ENCODE peak calls at places on chromosomes 13 and 19, in seven cellular contexts. C, R, B, N, D, T and H are unnamed samples.

GRCh38 chr13:98576215-98576945 is 527 bp downstream of the STK24 start:
- DNase-seq in C (peak; percentile 48), T (peak; percentile 62), D (peak; percentile 50), R (no peak), N (peak; percentile 52), B (peak; percentile 49), H (no peak)

GRCh38 chr13:26718146-26718545 is 42.4 kb downstream of the GPR12 start:
- DNase-seq in B (no peak), D (no peak), N (no peak), C (no peak), T (no peak), R (no peak), H (no peak)

GRCh38 chr13:95556981-95557380 is 4.5 kb downstream of the CLDN10 start:
- DNase-seq in D (no peak), R (no peak), T (no peak), B (no peak), N (no peak), C (no peak), H (no peak)

GRCh38 chr13:46369506-46370268 is 17.4 kb downstream of the RUBCNL start:
- DNase-seq in N (no peak), D (no peak), R (no peak), T (no peak), C (peak; percentile 95), B (no peak), H (peak; percentile 56)

GRCh38 chr13:112629161-112629560 is 41.2 kb upstream of the TUBGCP3 start:
- DNase-seq in R (no peak), B (no peak), C (no peak), T (no peak), N (no peak), D (no peak), H (no peak)

GRCh38 chr13:77168232-77168631 is 141.3 kb upstream of the FBXL3 start:
- DNase-seq in B (no peak), N (no peak), T (no peak), R (no peak), C (no peak), D (no peak), H (peak; percentile 69)

GRCh38 chr19:3723883-3724282 is 15.7 kb downstream of the TJP3 start:
- DNase-seq in C (no peak), B (no peak), N (no peak), R (no peak), D (no peak), T (peak; percentile 85), H (no peak)

GRCh38 chr19:3474015-3474414 is 6.3 kb downstream of the SMIM24 start:
- DNase-seq in N (no peak), C (no peak), B (no peak), T (no peak), D (no peak), R (no peak), H (no peak)

GRCh38 chr19:7871530-7872305 is 2.5 kb downstream of the PRR36 start:
- DNase-seq in R (peak; percentile 73), D (peak; percentile 97), B (peak; percentile 82), T (peak; percentile 99), N (peak; percentile 92), C (peak; percentile 94), H (no peak)

GRCh38 chr13:38883783-38884182 is 106.8 kb downstream of the STOML3 start:
- DNase-seq in T (peak; percentile 18), D (no peak), B (no peak), R (no peak), C (no peak), N (no peak), H (no peak)

GRCh38 chr13:97307882-97308624 is 85.9 kb downstream of the MBNL2 start:
- DNase-seq in T (peak; percentile 50), C (peak; percentile 94), N (peak; percentile 85), B (no peak), D (no peak), R (no peak), H (peak; percentile 66)

GRCh38 chr19:16319466-16319865 is 5.2 kb upstream of the KLF2 start:
- DNase-seq in N (no peak), R (no peak), C (no peak), D (no peak), T (no peak), B (no peak), H (no peak)

GRCh38 chr13:58620171-58620570 is 988.6 kb downstream of the PCDH17 start:
- DNase-seq in B (no peak), D (no peak), R (no peak), C (no peak), T (peak; percentile 28), N (no peak), H (no peak)

GRCh38 chr19:45515081-45515624 is 7.9 kb downstream of the VASP start:
- DNase-seq in D (peak; percentile 66), B (no peak), R (peak; percentile 44), T (no peak), C (no peak), N (no peak), H (no peak)

GRCh38 chr13:79662882-79663281 is 181.9 kb downstream of the NDFIP2 start:
- DNase-seq in N (peak; percentile 31), R (no peak), D (peak; percentile 32), B (no peak), T (no peak), C (peak; percentile 6), H (no peak)

GRCh38 chr19:42328854-42329253 is 3.4 kb downstream of the MEGF8 start:
- DNase-seq in B (no peak), C (no peak), N (no peak), D (no peak), T (no peak), R (no peak), H (no peak)

GRCh38 chr19:45258862-45259261 is 7.8 kb downstream of the MARK4 start:
- DNase-seq in B (no peak), D (no peak), N (no peak), C (no peak), T (no peak), R (no peak), H (no peak)

GRCh38 chr13:45859682-45860081 is 8.1 kb upstream of the SIAH3 start:
- DNase-seq in B (no peak), D (no peak), T (peak; percentile 55), N (no peak), R (no peak), C (no peak), H (no peak)

GRCh38 chr13:35727881-35728280 is 251.4 kb upstream of the MAB21L1 start:
- DNase-seq in T (no peak), D (no peak), C (no peak), R (no peak), B (no peak), N (no peak), H (peak; percentile 23)

GRCh38 chr19:41998246-41999020 is 4.4 kb upstream of the ATP1A3 start:
- DNase-seq in C (peak; percentile 43), T (peak; percentile 92), B (peak; percentile 56), D (peak; percentile 22), R (no peak), N (peak; percentile 55), H (no peak)

GRCh38 chr19:5445667-5446066 is 9.6 kb upstream of the ZNRF4 start:
- DNase-seq in B (no peak), N (peak; percentile 29), C (peak; percentile 32), R (no peak), T (no peak), D (peak; percentile 14), H (peak; percentile 26)

GRCh38 chr13:69796256-69796655 is 311.4 kb upstream of the ATXN8OS start:
- DNase-seq in C (no peak), R (no peak), D (no peak), T (no peak), N (no peak), B (no peak), H (no peak)

GRCh38 chr19:31574251-31574973 is 225.2 kb upstream of the TSHZ3 start:
- DNase-seq in D (no peak), N (no peak), T (no peak), R (no peak), C (no peak), B (no peak), H (no peak)

GRCh38 chr19:11269408-11269807 is 7.1 kb upstream of the DOCK6 start:
- DNase-seq in T (no peak), B (no peak), R (no peak), D (no peak), N (peak; percentile 71), C (peak; percentile 44), H (no peak)

GRCh38 chr13:33571618-33572017 is 246.3 kb upstream of the RFC3 start:
- DNase-seq in C (no peak), D (no peak), B (no peak), R (no peak), T (no peak), N (no peak), H (no peak)

GRCh38 chr13:37198629-37199028 is 93.2 kb upstream of the CSNK1A1L start:
- DNase-seq in D (no peak), T (peak; percentile 52), R (no peak), C (no peak), N (no peak), B (no peak), H (no peak)

GRCh38 chr13:33870046-33870668 is 52.2 kb downstream of the RFC3 start:
- DNase-seq in T (no peak), N (no peak), C (no peak), B (no peak), R (no peak), D (no peak), H (no peak)

GRCh38 chr19:7152568-7152967 is 83.1 kb downstream of the ZNF557 start:
- DNase-seq in N (peak; percentile 33), C (no peak), B (no peak), D (no peak), R (no peak), T (peak; percentile 24), H (no peak)

GRCh38 chr13:101572456-101572855 is 120.0 kb downstream of the ITGBL1 start:
- DNase-seq in B (no peak), C (peak; percentile 62), D (no peak), T (no peak), N (peak; percentile 62), R (no peak), H (no peak)

GRCh38 chr19:40139533-40140287 is 49.0 kb upstream of the ZNF780A start:
- DNase-seq in N (peak; percentile 66), R (no peak), D (peak; percentile 48), T (peak; percentile 62), B (no peak), C (peak; percentile 56), H (no peak)

GRCh38 chr13:79401259-79402071 is 4.6 kb downstream of the RBM26 start:
- DNase-seq in B (no peak), N (no peak), R (no peak), C (no peak), T (no peak), D (no peak), H (no peak)

GRCh38 chr19:55525289-55526101 is 11.4 kb downstream of the SBK2 start:
- DNase-seq in R (no peak), D (no peak), T (no peak), N (no peak), C (no peak), B (no peak), H (no peak)

GRCh38 chr19:2609389-2610116 is 92.9 kb downstream of the GNG7 start:
- DNase-seq in C (no peak), N (no peak), B (no peak), D (no peak), R (no peak), T (no peak), H (no peak)

GRCh38 chr19:4911786-4912672 is 2.7 kb downstream of the UHRF1 start:
- DNase-seq in T (peak; percentile 73), D (peak; percentile 77), N (peak; percentile 100), C (peak; percentile 100), B (peak; percentile 36), R (peak; percentile 77), H (peak; percentile 99)

GRCh38 chr13:109945206-109945960 is 159.0 kb upstream of the IRS2 start:
- DNase-seq in B (no peak), R (no peak), T (no peak), D (no peak), N (peak; percentile 93), C (peak; percentile 92), H (peak; percentile 98)